ENCODE peak calls at places on chromosomes 16 and 17, in ten cellular contexts. One of them, this sample, is unnamed.
A peak's percentile ranks its signal among the peaks of the same experiment; 100 is the strongest.

GRCh38 chr17:75694536-75694935 is 26.7 kb upstream of the ITGB4 start:
- DNase-seq in CD4-positive, alpha-beta T cell: no peak
- DNase-seq in ovary: no peak
- DNase-seq in dorsolateral prefrontal cortex: peak; percentile 59
- DNase-seq in left lung: no peak
- DNase-seq in lower lobe of right lung: no peak
- DNase-seq in AG04450: no peak
- DNase-seq in adrenal gland: no peak
- DNase-seq in ascending aorta: no peak
- DNase-seq in IMR-90: no peak
- DNase-seq in this sample: no peak

GRCh38 chr17:50209472-50210248 is 8.2 kb upstream of the COL1A1 start:
- DNase-seq in CD4-positive, alpha-beta T cell: no peak
- DNase-seq in ovary: peak; percentile 97
- DNase-seq in dorsolateral prefrontal cortex: no peak
- DNase-seq in left lung: peak; percentile 85
- DNase-seq in lower lobe of right lung: peak; percentile 68
- DNase-seq in AG04450: peak; percentile 100
- DNase-seq in adrenal gland: peak; percentile 45
- DNase-seq in ascending aorta: peak; percentile 74
- DNase-seq in IMR-90: peak; percentile 100
- DNase-seq in this sample: peak; percentile 32

GRCh38 chr17:43755389-43755875 is 3.2 kb downstream of the SOST start:
- DNase-seq in CD4-positive, alpha-beta T cell: no peak
- DNase-seq in ovary: no peak
- DNase-seq in dorsolateral prefrontal cortex: no peak
- DNase-seq in left lung: no peak
- DNase-seq in lower lobe of right lung: no peak
- DNase-seq in AG04450: no peak
- DNase-seq in adrenal gland: no peak
- DNase-seq in ascending aorta: no peak
- DNase-seq in IMR-90: peak; percentile 45
- DNase-seq in this sample: no peak

GRCh38 chr17:30547778-30548177 is 70.6 kb downstream of the GOSR1 start:
- DNase-seq in CD4-positive, alpha-beta T cell: no peak
- DNase-seq in ovary: no peak
- DNase-seq in dorsolateral prefrontal cortex: no peak
- DNase-seq in left lung: no peak
- DNase-seq in lower lobe of right lung: no peak
- DNase-seq in AG04450: no peak
- DNase-seq in adrenal gland: no peak
- DNase-seq in ascending aorta: no peak
- DNase-seq in IMR-90: no peak
- DNase-seq in this sample: no peak

GRCh38 chr17:3771140-3771539 is 29.8 kb downstream of the ITGAE start:
- DNase-seq in CD4-positive, alpha-beta T cell: no peak
- DNase-seq in ovary: no peak
- DNase-seq in dorsolateral prefrontal cortex: no peak
- DNase-seq in left lung: peak; percentile 9
- DNase-seq in lower lobe of right lung: no peak
- DNase-seq in AG04450: no peak
- DNase-seq in adrenal gland: no peak
- DNase-seq in ascending aorta: no peak
- DNase-seq in IMR-90: no peak
- DNase-seq in this sample: no peak

GRCh38 chr17:57714660-57715059 is 30.4 kb downstream of the CCDC182 start:
- DNase-seq in CD4-positive, alpha-beta T cell: no peak
- DNase-seq in ovary: no peak
- DNase-seq in dorsolateral prefrontal cortex: no peak
- DNase-seq in left lung: no peak
- DNase-seq in lower lobe of right lung: no peak
- DNase-seq in AG04450: no peak
- DNase-seq in adrenal gland: no peak
- DNase-seq in ascending aorta: no peak
- DNase-seq in IMR-90: no peak
- DNase-seq in this sample: no peak

GRCh38 chr16:23695756-23696155 is 17.1 kb downstream of the PLK1 start:
- DNase-seq in CD4-positive, alpha-beta T cell: no peak
- DNase-seq in ovary: no peak
- DNase-seq in dorsolateral prefrontal cortex: no peak
- DNase-seq in left lung: no peak
- DNase-seq in lower lobe of right lung: no peak
- DNase-seq in AG04450: no peak
- DNase-seq in adrenal gland: peak; percentile 38
- DNase-seq in ascending aorta: no peak
- DNase-seq in IMR-90: no peak
- DNase-seq in this sample: no peak

GRCh38 chr16:11464241-11464640 is 119.0 kb downstream of the RMI2 start:
- DNase-seq in CD4-positive, alpha-beta T cell: no peak
- DNase-seq in ovary: no peak
- DNase-seq in dorsolateral prefrontal cortex: no peak
- DNase-seq in left lung: no peak
- DNase-seq in lower lobe of right lung: no peak
- DNase-seq in AG04450: no peak
- DNase-seq in adrenal gland: no peak
- DNase-seq in ascending aorta: no peak
- DNase-seq in IMR-90: no peak
- DNase-seq in this sample: no peak

GRCh38 chr16:17724242-17724898 is 253.6 kb upstream of the XYLT1 start:
- DNase-seq in CD4-positive, alpha-beta T cell: no peak
- DNase-seq in ovary: no peak
- DNase-seq in dorsolateral prefrontal cortex: no peak
- DNase-seq in left lung: no peak
- DNase-seq in lower lobe of right lung: no peak
- DNase-seq in AG04450: peak; percentile 10
- DNase-seq in adrenal gland: no peak
- DNase-seq in ascending aorta: no peak
- DNase-seq in IMR-90: peak; percentile 82
- DNase-seq in this sample: no peak

GRCh38 chr16:12245923-12246290 is 269.4 kb downstream of the SNX29 start:
- DNase-seq in CD4-positive, alpha-beta T cell: no peak
- DNase-seq in ovary: no peak
- DNase-seq in dorsolateral prefrontal cortex: no peak
- DNase-seq in left lung: no peak
- DNase-seq in lower lobe of right lung: no peak
- DNase-seq in AG04450: no peak
- DNase-seq in adrenal gland: no peak
- DNase-seq in ascending aorta: no peak
- DNase-seq in IMR-90: no peak
- DNase-seq in this sample: no peak

GRCh38 chr17:76265624-76266243 is 586 bp downstream of the UBALD2 start:
- DNase-seq in CD4-positive, alpha-beta T cell: peak; percentile 55
- DNase-seq in ovary: peak; percentile 56
- DNase-seq in dorsolateral prefrontal cortex: no peak
- DNase-seq in left lung: peak; percentile 92
- DNase-seq in lower lobe of right lung: peak; percentile 83
- DNase-seq in AG04450: no peak
- DNase-seq in adrenal gland: peak; percentile 53
- DNase-seq in ascending aorta: no peak
- DNase-seq in IMR-90: peak; percentile 30
- DNase-seq in this sample: peak; percentile 73

GRCh38 chr16:64375386-64375980 is 746.4 kb downstream of the CDH11 start:
- DNase-seq in CD4-positive, alpha-beta T cell: no peak
- DNase-seq in ovary: no peak
- DNase-seq in dorsolateral prefrontal cortex: no peak
- DNase-seq in left lung: no peak
- DNase-seq in lower lobe of right lung: no peak
- DNase-seq in AG04450: no peak
- DNase-seq in adrenal gland: no peak
- DNase-seq in ascending aorta: no peak
- DNase-seq in IMR-90: peak; percentile 29
- DNase-seq in this sample: no peak
- H3K27ac ChIP-seq in CD4-positive, alpha-beta T cell: no peak overlapping the region
- H3K27ac ChIP-seq in ovary: no peak overlapping the region
- H3K27ac ChIP-seq in dorsolateral prefrontal cortex: no peak overlapping the region
- H3K27ac ChIP-seq in left lung: no peak overlapping the region
- H3K27ac ChIP-seq in lower lobe of right lung: no peak overlapping the region
- H3K27ac ChIP-seq in AG04450: no peak overlapping the region
- H3K27ac ChIP-seq in adrenal gland: no peak overlapping the region
- H3K27ac ChIP-seq in ascending aorta: no peak overlapping the region
- H3K27ac ChIP-seq in IMR-90: no peak overlapping the region
- H3K27ac ChIP-seq in this sample: no peak overlapping the region

GRCh38 chr17:37417852-37418251 is 11.2 kb downstream of the TADA2A start:
- DNase-seq in CD4-positive, alpha-beta T cell: no peak
- DNase-seq in ovary: no peak
- DNase-seq in dorsolateral prefrontal cortex: no peak
- DNase-seq in left lung: no peak
- DNase-seq in lower lobe of right lung: no peak
- DNase-seq in AG04450: no peak
- DNase-seq in adrenal gland: no peak
- DNase-seq in ascending aorta: no peak
- DNase-seq in IMR-90: peak; percentile 85
- DNase-seq in this sample: no peak

GRCh38 chr17:37410357-37410756 is 3.7 kb downstream of the TADA2A start:
- DNase-seq in CD4-positive, alpha-beta T cell: no peak
- DNase-seq in ovary: no peak
- DNase-seq in dorsolateral prefrontal cortex: no peak
- DNase-seq in left lung: no peak
- DNase-seq in lower lobe of right lung: no peak
- DNase-seq in AG04450: no peak
- DNase-seq in adrenal gland: no peak
- DNase-seq in ascending aorta: no peak
- DNase-seq in IMR-90: peak; percentile 8
- DNase-seq in this sample: no peak

GRCh38 chr17:37413875-37414519 is 7.3 kb downstream of the TADA2A start:
- DNase-seq in CD4-positive, alpha-beta T cell: no peak
- DNase-seq in ovary: no peak
- DNase-seq in dorsolateral prefrontal cortex: no peak
- DNase-seq in left lung: no peak
- DNase-seq in lower lobe of right lung: no peak
- DNase-seq in AG04450: no peak
- DNase-seq in adrenal gland: no peak
- DNase-seq in ascending aorta: no peak
- DNase-seq in IMR-90: peak; percentile 20
- DNase-seq in this sample: no peak
- TF ChIP-seq CTCF in CD4-positive, alpha-beta T cell: no peak
- TF ChIP-seq CTCF in ovary: no peak
- TF ChIP-seq CTCF in dorsolateral prefrontal cortex: peak; percentile 34
- TF ChIP-seq CTCF in left lung: no peak
- TF ChIP-seq CTCF in lower lobe of right lung: peak; percentile 11
- TF ChIP-seq CTCF in AG04450: peak; percentile 42
- TF ChIP-seq CTCF in adrenal gland: no peak
- TF ChIP-seq CTCF in ascending aorta: no peak
- TF ChIP-seq CTCF in IMR-90: peak; percentile 33
- TF ChIP-seq CTCF in this sample: no peak

GRCh38 chr16:50367777-50368409 is 895 bp downstream of the BRD7 start:
- DNase-seq in CD4-positive, alpha-beta T cell: no peak
- DNase-seq in ovary: no peak
- DNase-seq in dorsolateral prefrontal cortex: no peak
- DNase-seq in left lung: no peak
- DNase-seq in lower lobe of right lung: no peak
- DNase-seq in AG04450: no peak
- DNase-seq in adrenal gland: no peak
- DNase-seq in ascending aorta: no peak
- DNase-seq in IMR-90: no peak
- DNase-seq in this sample: no peak

GRCh38 chr16:50371936-50372595 is 3.3 kb upstream of the BRD7 start:
- DNase-seq in CD4-positive, alpha-beta T cell: no peak
- DNase-seq in ovary: peak; percentile 28
- DNase-seq in dorsolateral prefrontal cortex: peak; percentile 66
- DNase-seq in left lung: no peak
- DNase-seq in lower lobe of right lung: no peak
- DNase-seq in AG04450: no peak
- DNase-seq in adrenal gland: peak; percentile 34
- DNase-seq in ascending aorta: no peak
- DNase-seq in IMR-90: no peak
- DNase-seq in this sample: no peak

GRCh38 chr16:50368410-50369132 is at the start of gene BRD7:
- DNase-seq in CD4-positive, alpha-beta T cell: peak; percentile 65
- DNase-seq in ovary: peak; percentile 61
- DNase-seq in dorsolateral prefrontal cortex: no peak
- DNase-seq in left lung: peak; percentile 92
- DNase-seq in lower lobe of right lung: peak; percentile 75
- DNase-seq in AG04450: no peak
- DNase-seq in adrenal gland: peak; percentile 70
- DNase-seq in ascending aorta: no peak
- DNase-seq in IMR-90: peak; percentile 37
- DNase-seq in this sample: peak; percentile 50

GRCh38 chr16:50371036-50371716 is 2.4 kb upstream of the BRD7 start:
- DNase-seq in CD4-positive, alpha-beta T cell: no peak
- DNase-seq in ovary: no peak
- DNase-seq in dorsolateral prefrontal cortex: no peak
- DNase-seq in left lung: no peak
- DNase-seq in lower lobe of right lung: no peak
- DNase-seq in AG04450: no peak
- DNase-seq in adrenal gland: no peak
- DNase-seq in ascending aorta: no peak
- DNase-seq in IMR-90: no peak
- DNase-seq in this sample: no peak

GRCh38 chr16:50369133-50369804 is 481 bp upstream of the BRD7 start:
- DNase-seq in CD4-positive, alpha-beta T cell: no peak
- DNase-seq in ovary: no peak
- DNase-seq in dorsolateral prefrontal cortex: no peak
- DNase-seq in left lung: no peak
- DNase-seq in lower lobe of right lung: no peak
- DNase-seq in AG04450: no peak
- DNase-seq in adrenal gland: no peak
- DNase-seq in ascending aorta: no peak
- DNase-seq in IMR-90: no peak
- DNase-seq in this sample: no peak
- H3K27ac ChIP-seq in CD4-positive, alpha-beta T cell: peak overlapping the region; percentile 52
- H3K27ac ChIP-seq in ovary: no peak overlapping the region
- H3K27ac ChIP-seq in dorsolateral prefrontal cortex: no peak overlapping the region
- H3K27ac ChIP-seq in left lung: no peak overlapping the region
- H3K27ac ChIP-seq in lower lobe of right lung: peak overlapping the region; percentile 59
- H3K27ac ChIP-seq in AG04450: no peak overlapping the region
- H3K27ac ChIP-seq in adrenal gland: no peak overlapping the region
- H3K27ac ChIP-seq in ascending aorta: peak overlapping the region; percentile 73
- H3K27ac ChIP-seq in IMR-90: no peak overlapping the region
- H3K27ac ChIP-seq in this sample: no peak overlapping the region

GRCh38 chr17:45376171-45376564 is 56.5 kb downstream of the ARHGAP27 start:
- DNase-seq in CD4-positive, alpha-beta T cell: no peak
- DNase-seq in ovary: no peak
- DNase-seq in dorsolateral prefrontal cortex: no peak
- DNase-seq in left lung: no peak
- DNase-seq in lower lobe of right lung: peak; percentile 8
- DNase-seq in AG04450: no peak
- DNase-seq in adrenal gland: no peak
- DNase-seq in ascending aorta: no peak
- DNase-seq in IMR-90: no peak
- DNase-seq in this sample: no peak

GRCh38 chr17:45372325-45372869 is 55.6 kb upstream of the MAP3K14 start:
- DNase-seq in CD4-positive, alpha-beta T cell: no peak
- DNase-seq in ovary: peak; percentile 10
- DNase-seq in dorsolateral prefrontal cortex: no peak
- DNase-seq in left lung: no peak
- DNase-seq in lower lobe of right lung: no peak
- DNase-seq in AG04450: no peak
- DNase-seq in adrenal gland: no peak
- DNase-seq in ascending aorta: no peak
- DNase-seq in IMR-90: peak; percentile 20
- DNase-seq in this sample: no peak

GRCh38 chr17:45376606-45377005 is 56.1 kb downstream of the ARHGAP27 start:
- DNase-seq in CD4-positive, alpha-beta T cell: no peak
- DNase-seq in ovary: no peak
- DNase-seq in dorsolateral prefrontal cortex: no peak
- DNase-seq in left lung: no peak
- DNase-seq in lower lobe of right lung: no peak
- DNase-seq in AG04450: no peak
- DNase-seq in adrenal gland: no peak
- DNase-seq in ascending aorta: no peak
- DNase-seq in IMR-90: no peak
- DNase-seq in this sample: no peak

GRCh38 chr17:45371414-45372324 is 54.8 kb upstream of the MAP3K14 start:
- DNase-seq in CD4-positive, alpha-beta T cell: no peak
- DNase-seq in ovary: peak; percentile 72
- DNase-seq in dorsolateral prefrontal cortex: no peak
- DNase-seq in left lung: peak; percentile 95
- DNase-seq in lower lobe of right lung: peak; percentile 89
- DNase-seq in AG04450: peak; percentile 93
- DNase-seq in adrenal gland: peak; percentile 76
- DNase-seq in ascending aorta: no peak
- DNase-seq in IMR-90: peak; percentile 96
- DNase-seq in this sample: peak; percentile 75

GRCh38 chr17:45374501-45374900 is 57.7 kb upstream of the MAP3K14 start:
- DNase-seq in CD4-positive, alpha-beta T cell: no peak
- DNase-seq in ovary: no peak
- DNase-seq in dorsolateral prefrontal cortex: no peak
- DNase-seq in left lung: no peak
- DNase-seq in lower lobe of right lung: no peak
- DNase-seq in AG04450: no peak
- DNase-seq in adrenal gland: no peak
- DNase-seq in ascending aorta: no peak
- DNase-seq in IMR-90: peak; percentile 29
- DNase-seq in this sample: no peak
- TF ChIP-seq CTCF in CD4-positive, alpha-beta T cell: no peak
- TF ChIP-seq CTCF in ovary: no peak
- TF ChIP-seq CTCF in dorsolateral prefrontal cortex: no peak
- TF ChIP-seq CTCF in left lung: no peak
- TF ChIP-seq CTCF in lower lobe of right lung: no peak
- TF ChIP-seq CTCF in AG04450: no peak
- TF ChIP-seq CTCF in adrenal gland: no peak
- TF ChIP-seq CTCF in ascending aorta: no peak
- TF ChIP-seq CTCF in IMR-90: no peak
- TF ChIP-seq CTCF in this sample: no peak